ENCODE peak calls at places on chromosomes 6 and 20, in four cellular contexts. N, T, C and V are unnamed samples.

GRCh38 chr20:49179368-49180277 is 8.5 kb downstream of the STAU1 start:
- DNase-seq in N (no peak), T (peak), C (no peak), V (no peak)

GRCh38 chr6:14922306-14922705 is 323.6 kb upstream of the JARID2 start:
- DNase-seq in N (no peak), T (no peak), C (peak), V (no peak)

GRCh38 chr6:7523922-7524321 is 17.5 kb upstream of the DSP start:
- DNase-seq in N (no peak), T (peak), C (no peak), V (no peak)

GRCh38 chr20:31843288-31843687 is 2.1 kb downstream of the FOXS1 start:
- DNase-seq in N (no peak), T (no peak), C (no peak), V (no peak)

GRCh38 chr20:7741866-7742265 is 198.4 kb downstream of the HAO1 start:
- DNase-seq in N (no peak), T (peak), C (no peak), V (no peak)

GRCh38 chr6:165805067-165805525 is 142.1 kb upstream of the PDE10A start:
- DNase-seq in N (no peak), T (no peak), C (no peak), V (no peak)

GRCh38 chr6:118968416-118968815 is 33.5 kb upstream of the MCM9 start:
- DNase-seq in N (no peak), T (peak), C (peak), V (no peak)

GRCh38 chr6:33745558-33745957 is 1.1 kb downstream of the IP6K3 start:
- DNase-seq in N (no peak), T (no peak), C (no peak), V (no peak)

GRCh38 chr6:45718901-45719300 is 296.8 kb downstream of the CLIC5 start:
- DNase-seq in N (no peak), T (no peak), C (peak), V (no peak)

GRCh38 chr6:85574932-85575598 is 18.6 kb downstream of the SNX14 start:
- DNase-seq in N (no peak), T (peak), C (peak), V (no peak)

GRCh38 chr6:121548146-121548545 is 112.7 kb downstream of the GJA1 start:
- DNase-seq in N (no peak), T (no peak), C (peak), V (no peak)

GRCh38 chr20:25220021-25220730 is 24.7 kb downstream of the ENTPD6 start:
- DNase-seq in N (no peak), T (no peak), C (no peak), V (no peak)

GRCh38 chr6:82068721-82069120 is 178.8 kb downstream of the IBTK start:
- DNase-seq in N (no peak), T (no peak), C (peak), V (no peak)

GRCh38 chr6:150464966-150465365 is 96.2 kb downstream of the IYD start:
- DNase-seq in N (no peak), T (no peak), C (no peak), V (no peak)

GRCh38 chr6:88840806-88841539 is 122.4 kb downstream of the RNGTT start:
- DNase-seq in N (no peak), T (no peak), C (peak), V (no peak)

GRCh38 chr20:11389188-11389587 is 528.5 kb upstream of the BTBD3 start:
- DNase-seq in N (no peak), T (peak), C (no peak), V (no peak)

GRCh38 chr20:6851136-6851535 is 83.7 kb downstream of the BMP2 start:
- DNase-seq in N (no peak), T (no peak), C (no peak), V (no peak)

GRCh38 chr6:90350689-90351554 is 54.3 kb upstream of the BACH2 start:
- DNase-seq in N (no peak), T (no peak), C (no peak), V (peak)

GRCh38 chr6:28522594-28523557 is 2.8 kb upstream of the GPX5 start:
- DNase-seq in N (no peak), T (no peak), C (no peak), V (no peak)

GRCh38 chr20:19750207-19750606 is 7.9 kb upstream of the RIN2 start:
- DNase-seq in N (no peak), T (peak), C (no peak), V (peak)

GRCh38 chr6:3540980-3541379 is 84.1 kb upstream of the SLC22A23 start:
- DNase-seq in N (no peak), T (no peak), C (no peak), V (no peak)

GRCh38 chr20:22511943-22512910 is 72.1 kb downstream of the FOXA2 start:
- DNase-seq in N (peak), T (peak), C (no peak), V (no peak)

GRCh38 chr20:17910828-17911294 is 57.7 kb downstream of the SNX5 start:
- DNase-seq in N (no peak), T (peak), C (peak), V (peak)

GRCh38 chr6:100427452-100427851 is 37.3 kb downstream of the SIM1 start:
- DNase-seq in N (no peak), T (no peak), C (peak), V (no peak)

GRCh38 chr6:73680289-73680688 is 15.7 kb upstream of the CD109 start:
- DNase-seq in N (no peak), T (no peak), C (no peak), V (no peak)

GRCh38 chr6:161029195-161029809 is 37.7 kb downstream of the MAP3K4 start:
- DNase-seq in N (no peak), T (no peak), C (peak), V (no peak)

GRCh38 chr6:56644366-56644765 is 1.7 kb upstream of the DST start:
- DNase-seq in N (no peak), T (no peak), C (no peak), V (no peak)

GRCh38 chr6:73866305-73866704 is 170.3 kb downstream of the CD109 start:
- DNase-seq in N (no peak), T (no peak), C (no peak), V (no peak)

GRCh38 chr20:62208805-62209755 is 11.0 kb downstream of the HRH3 start:
- DNase-seq in N (no peak), T (no peak), C (no peak), V (no peak)

GRCh38 chr6:134619789-134620188 is 301.9 kb upstream of the SGK1 start:
- DNase-seq in N (no peak), T (peak), C (peak), V (peak)

GRCh38 chr20:31706607-31707257 is 15.9 kb downstream of the BCL2L1 start:
- DNase-seq in N (peak), T (peak), C (no peak), V (no peak)

GRCh38 chr6:118668761-118669411 is 17.5 kb upstream of the CEP85L start:
- DNase-seq in N (no peak), T (no peak), C (peak), V (no peak)

GRCh38 chr20:57128051-57128757 is 138.2 kb downstream of the BMP7 start:
- DNase-seq in N (no peak), T (no peak), C (no peak), V (peak)

GRCh38 chr20:50804453-50805348 is 9.8 kb downstream of the BCAS4 start:
- DNase-seq in N (no peak), T (no peak), C (no peak), V (no peak)

GRCh38 chr6:20875369-20875963 is 341.2 kb downstream of the CDKAL1 start:
- DNase-seq in N (no peak), T (peak), C (peak), V (peak)
- TF ChIP-seq CTCF in N (peak), T (peak), C (peak), V (no peak)

GRCh38 chr6:152463183-152463582 is 174.0 kb downstream of the SYNE1 start:
- DNase-seq in N (no peak), T (no peak), C (no peak), V (no peak)

GRCh38 chr6:152461556-152461955 is 175.6 kb downstream of the SYNE1 start:
- DNase-seq in N (no peak), T (peak), C (no peak), V (no peak)

GRCh38 chr6:152458648-152459047 is 178.5 kb downstream of the SYNE1 start:
- DNase-seq in N (no peak), T (peak), C (peak), V (no peak)

GRCh38 chr6:152459245-152459644 is 177.9 kb downstream of the SYNE1 start:
- DNase-seq in N (no peak), T (no peak), C (no peak), V (no peak)

DNA sequence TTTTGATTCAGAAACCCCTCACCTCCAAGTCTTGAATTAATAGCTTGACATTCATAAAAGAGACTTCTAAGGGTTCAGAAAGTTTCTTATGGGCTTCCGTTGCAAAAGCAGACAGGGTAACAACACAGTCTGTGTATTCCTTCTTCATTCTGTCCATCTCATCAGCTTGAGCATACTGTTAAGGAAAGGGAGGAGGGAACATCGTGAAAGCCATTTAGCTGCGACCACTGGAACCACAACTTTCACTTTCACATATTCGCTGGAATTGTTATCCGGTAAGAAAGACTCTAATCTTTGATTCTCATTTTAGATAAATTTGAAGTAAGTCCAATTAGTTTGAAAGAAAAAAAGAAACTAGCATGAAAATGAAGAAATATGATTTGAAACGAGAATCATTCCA is 174.4 kb downstream of the SYNE1 start:
- DNase-seq in N (no peak), T (no peak), C (no peak), V (no peak)
- H3K4me3 ChIP-seq in N (peak), T (no peak), C (no peak), V (no peak)

GRCh38 chr6:70494833-70495232 is 71.9 kb upstream of the SDHAF4 start:
- DNase-seq in N (no peak), T (no peak), C (no peak), V (no peak)
- TF ChIP-seq CTCF in N (no peak), T (no peak), C (no peak), V (no peak)

DNA sequence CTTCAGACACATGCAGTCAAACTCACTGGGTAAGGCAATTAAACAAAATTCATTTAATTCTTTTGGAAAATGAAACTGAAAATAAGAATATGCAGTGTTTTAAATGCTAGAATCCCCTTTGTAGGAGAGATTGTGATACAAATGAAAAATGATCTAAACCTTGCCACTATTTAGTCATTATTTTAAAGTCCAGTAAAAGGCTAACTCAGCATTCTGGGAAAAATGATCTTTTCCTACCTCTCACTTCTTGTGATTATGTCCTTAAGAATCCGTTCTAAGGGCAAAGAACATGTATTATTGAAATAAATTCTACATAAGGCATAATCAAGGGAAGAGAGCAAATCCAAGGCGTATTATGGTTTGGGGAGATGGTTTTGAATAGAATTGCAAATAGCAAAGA is 46.4 kb downstream of the TINAG start:
- DNase-seq in N (no peak), T (no peak), C (no peak), V (no peak)
- H3K4me3 ChIP-seq in N (no peak), T (no peak), C (no peak), V (no peak)

DNA sequence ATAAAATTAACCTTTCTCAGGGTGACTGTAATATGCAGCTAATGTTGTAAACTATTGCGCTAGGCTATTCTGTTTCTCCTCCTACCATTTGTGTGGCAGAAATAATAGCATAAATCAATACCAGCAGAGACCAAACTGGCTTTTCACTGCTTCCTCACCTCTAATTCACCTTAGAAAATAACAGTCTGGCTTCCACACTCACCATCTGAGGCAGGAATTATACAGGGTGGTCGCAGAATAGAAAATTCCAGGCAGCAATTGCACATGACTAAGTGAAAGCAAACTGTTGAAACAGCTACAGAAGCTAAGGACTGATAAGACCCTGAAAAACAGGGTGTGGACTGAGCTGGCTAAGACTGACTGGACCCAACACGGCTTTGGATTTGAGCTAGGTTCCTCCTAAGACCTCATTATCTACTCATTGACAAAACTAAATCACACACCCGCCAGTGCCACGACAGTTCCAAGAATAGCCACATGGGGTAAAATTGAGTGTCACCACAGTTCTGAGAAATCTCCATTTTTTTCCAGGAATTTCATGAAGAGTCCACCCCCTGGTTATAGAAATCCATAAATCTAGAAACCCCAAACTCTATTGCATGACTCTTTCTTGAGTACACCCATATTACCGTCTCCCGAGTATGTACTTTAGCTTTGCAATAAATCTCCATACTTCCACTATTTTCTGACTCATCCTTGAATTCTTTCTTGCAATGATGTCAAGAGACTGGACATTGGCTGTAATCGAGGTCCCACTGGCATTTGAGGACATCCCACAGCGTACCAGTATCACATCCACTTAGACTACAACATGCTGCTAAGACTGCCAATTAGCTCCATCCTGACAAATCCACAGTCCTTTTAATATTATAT is 60.9 kb upstream of the KCNQ5 start:
- DNase-seq in N (no peak), T (no peak), C (peak), V (no peak)
- TF ChIP-seq CTCF in N (no peak), T (no peak), C (peak), V (no peak)

GRCh38 chr6:30829639-30830250 is 54.6 kb upstream of the DDR1 start:
- DNase-seq in N (no peak), T (no peak), C (no peak), V (no peak)

GRCh38 chr6:30832864-30833263 is 51.5 kb upstream of the DDR1 start:
- DNase-seq in N (no peak), T (no peak), C (no peak), V (no peak)

GRCh38 chr6:30829016-30829415 is 55.3 kb upstream of the DDR1 start:
- DNase-seq in N (no peak), T (no peak), C (no peak), V (no peak)

GRCh38 chr6:30828027-30828962 is 56.0 kb upstream of the DDR1 start:
- DNase-seq in N (peak), T (peak), C (peak), V (peak)

DNA sequence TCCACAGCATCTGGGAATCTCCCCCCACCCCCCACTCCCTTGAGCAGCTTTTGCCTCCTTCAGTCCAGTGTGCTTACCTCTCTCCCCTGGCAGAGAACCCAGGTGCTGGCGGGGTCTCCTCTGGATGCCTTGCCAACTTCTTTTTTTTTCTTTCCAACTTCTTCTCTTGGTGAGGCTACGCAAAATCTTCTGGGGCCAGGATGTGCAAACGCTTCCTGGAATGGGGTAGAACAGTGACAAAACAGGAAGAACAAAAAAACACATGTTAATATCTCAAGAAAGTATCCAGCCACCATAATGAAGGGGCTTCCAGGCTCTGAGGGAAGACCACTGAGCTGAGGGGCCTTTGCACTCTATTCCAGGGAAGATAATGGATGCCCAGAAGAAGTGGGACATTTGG is 53.9 kb upstream of the DDR1 start:
- DNase-seq in N (no peak), T (no peak), C (no peak), V (no peak)
- H3K4me3 ChIP-seq in N (peak), T (no peak), C (no peak), V (no peak)

GRCh38 chr20:55004044-55004443 is 528.7 kb downstream of the DOK5 start:
- DNase-seq in N (no peak), T (no peak), C (no peak), V (no peak)
- TF ChIP-seq CTCF in N (no peak), T (no peak), C (no peak), V (no peak)

GRCh38 chr6:36343109-36343508 is 6.4 kb upstream of the BNIP5 start:
- DNase-seq in N (peak), T (no peak), C (no peak), V (no peak)

GRCh38 chr6:36340341-36340670 is 3.6 kb upstream of the BNIP5 start:
- DNase-seq in N (no peak), T (no peak), C (no peak), V (no peak)

GRCh38 chr6:36339156-36339555 is 2.5 kb upstream of the BNIP5 start:
- DNase-seq in N (no peak), T (no peak), C (no peak), V (no peak)

GRCh38 chr6:36337814-36338213 is 1.1 kb upstream of the BNIP5 start:
- DNase-seq in N (no peak), T (no peak), C (no peak), V (no peak)

GRCh38 chr6:36340671-36341454 is 4.2 kb upstream of the BNIP5 start:
- DNase-seq in N (peak), T (peak), C (peak), V (peak)
- H3K4me3 ChIP-seq in N (peak), T (peak), C (peak), V (no peak)

GRCh38 chr6:18506387-18507017 is 119.4 kb downstream of the RNF144B start:
- DNase-seq in N (no peak), T (no peak), C (no peak), V (no peak)

GRCh38 chr6:18501313-18502013 is 114.3 kb downstream of the RNF144B start:
- DNase-seq in N (peak), T (peak), C (peak), V (no peak)

GRCh38 chr6:18503588-18504231 is 116.6 kb downstream of the RNF144B start:
- DNase-seq in N (no peak), T (peak), C (peak), V (peak)

GRCh38 chr6:18503187-18503586 is 116.0 kb downstream of the RNF144B start:
- DNase-seq in N (no peak), T (no peak), C (no peak), V (no peak)

DNA sequence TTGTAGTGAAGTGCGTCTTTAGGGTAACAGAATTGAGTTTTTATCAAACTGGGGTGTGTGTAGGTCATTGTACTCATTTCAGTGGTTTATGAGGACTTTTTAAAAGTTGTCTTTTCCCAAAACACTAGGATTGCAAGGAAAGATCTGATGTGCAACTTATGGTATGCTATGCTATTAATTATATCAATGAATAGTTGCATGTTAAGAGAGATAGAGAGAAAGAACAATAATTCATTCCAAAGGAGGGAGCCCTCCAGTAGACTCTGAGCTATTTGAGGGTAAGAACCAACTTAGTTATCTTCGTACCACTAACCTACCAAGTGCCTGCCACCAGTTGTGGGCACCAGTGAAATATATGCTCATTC is 117.1 kb downstream of the RNF144B start:
- DNase-seq in N (no peak), T (no peak), C (no peak), V (no peak)
- TF ChIP-seq CTCF in N (no peak), T (no peak), C (no peak), V (no peak)